ENCODE peak calls at places on chromosomes 16 and 17, in four cellular contexts. One of them, this sample, is unnamed.

GRCh38 chr17:75011788-75012319 is 616 bp upstream of the MRPL58 start:
- DNase-seq in adrenal gland: peak
- DNase-seq in CD4-positive, alpha-beta T cell: no peak
- DNase-seq in cardiac muscle cell: peak
- DNase-seq in this sample: peak

GRCh38 chr16:89502319-89502843 is 5.8 kb upstream of the SPG7 start:
- DNase-seq in adrenal gland: no peak
- DNase-seq in CD4-positive, alpha-beta T cell: no peak
- DNase-seq in cardiac muscle cell: peak
- DNase-seq in this sample: no peak

GRCh38 chr17:41404024-41404651 is 6.7 kb upstream of the KRT31 start:
- DNase-seq in adrenal gland: peak
- DNase-seq in CD4-positive, alpha-beta T cell: no peak
- DNase-seq in cardiac muscle cell: peak
- DNase-seq in this sample: no peak

GRCh38 chr16:26993988-26994387 is 72.7 kb upstream of the C16orf82 start:
- DNase-seq in adrenal gland: peak
- DNase-seq in CD4-positive, alpha-beta T cell: no peak
- DNase-seq in cardiac muscle cell: peak
- DNase-seq in this sample: no peak

GRCh38 chr17:53004902-53005301 is 817.8 kb upstream of the KIF2B start:
- DNase-seq in adrenal gland: no peak
- DNase-seq in CD4-positive, alpha-beta T cell: no peak
- DNase-seq in cardiac muscle cell: no peak
- DNase-seq in this sample: no peak

GRCh38 chr17:83057793-83058477 is 21.5 kb upstream of the METRNL start:
- DNase-seq in adrenal gland: no peak
- DNase-seq in CD4-positive, alpha-beta T cell: no peak
- DNase-seq in cardiac muscle cell: no peak
- DNase-seq in this sample: peak

GRCh38 chr16:75415169-75415908 is 18.0 kb downstream of the CFDP1 start:
- DNase-seq in adrenal gland: no peak
- DNase-seq in CD4-positive, alpha-beta T cell: no peak
- DNase-seq in cardiac muscle cell: no peak
- DNase-seq in this sample: no peak

GRCh38 chr17:11278186-11278983 is 37.4 kb downstream of the SHISA6 start:
- DNase-seq in adrenal gland: no peak
- DNase-seq in CD4-positive, alpha-beta T cell: no peak
- DNase-seq in cardiac muscle cell: no peak
- DNase-seq in this sample: no peak

GRCh38 chr17:38572665-38573365 is 32.9 kb downstream of the SRCIN1 start:
- DNase-seq in adrenal gland: no peak
- DNase-seq in CD4-positive, alpha-beta T cell: no peak
- DNase-seq in cardiac muscle cell: no peak
- DNase-seq in this sample: no peak

GRCh38 chr17:77011173-77012011 is 129.4 kb upstream of the SEC14L1 start:
- DNase-seq in adrenal gland: peak
- DNase-seq in CD4-positive, alpha-beta T cell: peak
- DNase-seq in cardiac muscle cell: peak
- DNase-seq in this sample: no peak

DNA sequence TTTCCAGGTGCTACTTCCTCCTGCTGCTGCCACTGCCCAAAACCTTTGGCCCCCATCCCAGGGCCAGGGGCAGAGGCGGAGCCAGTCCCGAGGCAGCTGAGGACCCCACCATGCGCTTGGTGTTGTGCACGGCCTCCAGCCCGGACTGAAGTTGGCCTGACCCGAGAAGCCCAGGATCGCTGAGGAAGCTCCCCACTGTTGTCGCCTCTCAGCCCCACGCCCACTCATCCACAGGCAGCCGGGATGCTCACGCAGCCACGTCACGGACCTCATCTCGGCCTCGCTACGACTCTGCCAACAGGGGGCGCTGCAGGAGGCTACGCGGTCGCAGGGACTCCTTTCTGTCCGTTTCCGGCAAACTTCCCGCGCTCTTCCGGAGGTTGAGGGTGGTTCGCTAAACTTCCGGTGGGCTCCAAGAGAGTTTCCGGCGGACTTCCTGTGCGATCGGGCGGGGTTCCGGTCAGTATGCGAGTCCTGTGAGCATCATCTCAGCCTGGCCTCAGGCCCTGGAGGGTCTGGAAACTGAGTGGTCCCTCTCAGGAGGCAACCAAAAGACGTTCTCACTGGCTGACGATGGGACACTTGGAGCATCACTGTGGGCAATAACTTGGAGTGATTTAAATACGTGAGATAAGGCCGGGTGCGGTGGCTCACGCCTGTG is 12.4 kb downstream of the ZG16B start:
- DNase-seq in adrenal gland: peak
- DNase-seq in CD4-positive, alpha-beta T cell: peak
- DNase-seq in cardiac muscle cell: peak
- DNase-seq in this sample: peak
- TF ChIP-seq CTCF in adrenal gland: peak
- TF ChIP-seq CTCF in CD4-positive, alpha-beta T cell: peak
- TF ChIP-seq CTCF in cardiac muscle cell: peak
- TF ChIP-seq CTCF in this sample: no peak

DNA sequence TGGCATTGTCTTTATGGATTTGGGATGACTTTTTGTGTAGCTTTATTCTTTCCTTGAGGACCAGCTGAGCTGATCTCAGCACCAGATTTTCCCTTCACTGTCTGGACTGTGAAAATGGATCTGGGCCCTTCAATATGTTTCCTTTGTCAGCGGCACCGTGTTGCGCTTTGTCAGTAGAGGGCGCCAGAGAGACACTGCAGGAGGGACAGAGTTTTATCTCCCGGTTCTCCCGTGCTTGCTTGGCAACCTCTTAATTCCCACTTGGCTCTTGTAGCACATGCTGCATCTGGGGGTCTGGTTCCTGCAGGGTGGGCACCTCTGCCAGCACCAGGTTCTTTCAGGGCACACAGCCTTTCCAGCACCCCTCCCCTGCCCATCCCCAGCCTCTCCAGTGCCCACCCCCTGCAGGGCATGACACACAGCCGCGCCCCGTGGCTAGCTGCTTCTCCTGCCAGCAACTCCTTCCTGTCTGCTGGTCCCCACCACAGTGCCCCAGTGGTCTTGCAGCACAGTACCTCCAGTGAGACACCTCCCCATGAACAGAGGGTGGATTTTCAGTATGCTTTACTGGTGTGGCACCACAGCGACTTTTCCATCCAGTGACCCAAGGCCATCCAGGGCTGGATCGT is 19.6 kb downstream of the OR1D5 start:
- DNase-seq in adrenal gland: no peak
- DNase-seq in CD4-positive, alpha-beta T cell: no peak
- DNase-seq in cardiac muscle cell: no peak
- DNase-seq in this sample: no peak
- TF ChIP-seq CTCF in adrenal gland: no peak
- TF ChIP-seq CTCF in CD4-positive, alpha-beta T cell: no peak
- TF ChIP-seq CTCF in cardiac muscle cell: no peak
- TF ChIP-seq CTCF in this sample: no peak

GRCh38 chr16:2267913-2268666 is at the start of gene RNPS1:
- DNase-seq in adrenal gland: peak
- DNase-seq in CD4-positive, alpha-beta T cell: peak
- DNase-seq in cardiac muscle cell: peak
- DNase-seq in this sample: peak
- TF ChIP-seq CTCF in adrenal gland: no peak
- TF ChIP-seq CTCF in CD4-positive, alpha-beta T cell: no peak
- TF ChIP-seq CTCF in cardiac muscle cell: no peak
- TF ChIP-seq CTCF in this sample: no peak

DNA sequence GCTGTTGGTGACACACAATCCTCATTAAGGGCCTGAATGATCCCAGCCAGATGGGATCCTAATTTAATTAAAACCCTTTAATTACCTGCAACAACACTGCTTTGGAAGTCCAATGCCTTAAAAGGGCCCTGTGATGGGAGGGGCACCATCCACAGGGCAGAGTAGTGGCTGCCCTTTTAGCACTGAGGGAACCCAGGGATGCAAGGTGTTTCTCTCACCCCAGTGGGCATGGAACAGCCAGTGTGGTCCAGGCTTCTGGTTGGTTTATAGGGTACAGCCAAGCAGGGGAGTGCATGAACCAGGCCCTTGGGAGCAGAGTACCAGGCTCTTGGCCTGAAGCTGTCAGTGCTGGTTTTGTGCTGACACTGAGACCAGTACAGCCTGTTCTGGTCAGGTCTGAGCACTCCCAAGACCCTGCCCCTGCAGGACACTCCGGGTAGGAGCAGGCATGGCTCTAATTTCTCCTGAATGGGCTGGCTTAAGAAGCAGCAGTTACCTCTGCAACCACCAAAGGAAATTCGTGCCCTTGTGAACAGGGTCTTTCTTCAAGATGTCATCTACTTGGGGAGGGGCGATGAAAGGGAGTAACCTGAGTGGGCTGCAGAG is 9.9 kb downstream of the NXPH3 start:
- DNase-seq in adrenal gland: no peak
- DNase-seq in CD4-positive, alpha-beta T cell: no peak
- DNase-seq in cardiac muscle cell: no peak
- DNase-seq in this sample: peak
- TF ChIP-seq CTCF in adrenal gland: no peak
- TF ChIP-seq CTCF in CD4-positive, alpha-beta T cell: no peak
- TF ChIP-seq CTCF in cardiac muscle cell: peak
- TF ChIP-seq CTCF in this sample: no peak

GRCh38 chr17:80679816-80680215 is 135.2 kb downstream of the RPTOR start:
- DNase-seq in adrenal gland: no peak
- DNase-seq in CD4-positive, alpha-beta T cell: no peak
- DNase-seq in cardiac muscle cell: no peak
- DNase-seq in this sample: no peak
- TF ChIP-seq CTCF in adrenal gland: no peak
- TF ChIP-seq CTCF in CD4-positive, alpha-beta T cell: no peak
- TF ChIP-seq CTCF in cardiac muscle cell: no peak
- TF ChIP-seq CTCF in this sample: no peak

GRCh38 chr17:65474658-65475057 is 86.8 kb downstream of the AXIN2 start:
- DNase-seq in adrenal gland: no peak
- DNase-seq in CD4-positive, alpha-beta T cell: no peak
- DNase-seq in cardiac muscle cell: no peak
- DNase-seq in this sample: no peak
- TF ChIP-seq CTCF in adrenal gland: no peak
- TF ChIP-seq CTCF in CD4-positive, alpha-beta T cell: no peak
- TF ChIP-seq CTCF in cardiac muscle cell: no peak
- TF ChIP-seq CTCF in this sample: no peak

GRCh38 chr17:46059457-46059856 is 60.4 kb downstream of the STH start:
- DNase-seq in adrenal gland: no peak
- DNase-seq in CD4-positive, alpha-beta T cell: no peak
- DNase-seq in cardiac muscle cell: no peak
- DNase-seq in this sample: no peak

GRCh38 chr17:46064460-46064859 is 65.4 kb downstream of the STH start:
- DNase-seq in adrenal gland: no peak
- DNase-seq in CD4-positive, alpha-beta T cell: no peak
- DNase-seq in cardiac muscle cell: no peak
- DNase-seq in this sample: no peak

GRCh38 chr17:46060461-46060860 is 61.4 kb downstream of the STH start:
- DNase-seq in adrenal gland: no peak
- DNase-seq in CD4-positive, alpha-beta T cell: no peak
- DNase-seq in cardiac muscle cell: no peak
- DNase-seq in this sample: no peak

GRCh38 chr17:46063239-46063638 is 64.2 kb downstream of the STH start:
- DNase-seq in adrenal gland: no peak
- DNase-seq in CD4-positive, alpha-beta T cell: no peak
- DNase-seq in cardiac muscle cell: peak
- DNase-seq in this sample: no peak

DNA sequence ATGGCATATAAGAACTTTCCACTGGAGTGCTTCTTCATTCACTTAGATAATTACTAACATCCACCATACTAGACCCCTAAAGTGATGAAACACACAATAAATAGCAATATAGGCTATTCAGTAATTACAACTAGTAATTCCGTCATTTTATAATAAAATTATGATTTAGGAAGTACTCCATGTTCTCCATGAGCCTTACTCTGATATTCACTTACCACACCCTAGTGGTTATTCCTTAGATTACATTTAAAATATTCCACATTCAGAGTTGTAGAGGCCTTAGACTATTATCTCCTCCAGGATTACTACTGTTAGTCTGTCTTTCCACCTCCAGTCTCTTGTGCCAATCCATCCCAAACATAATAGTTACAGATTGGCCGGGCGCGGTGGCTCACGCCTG is 62.4 kb downstream of the STH start:
- DNase-seq in adrenal gland: no peak
- DNase-seq in CD4-positive, alpha-beta T cell: no peak
- DNase-seq in cardiac muscle cell: peak
- DNase-seq in this sample: no peak
- TF ChIP-seq CTCF in adrenal gland: peak
- TF ChIP-seq CTCF in CD4-positive, alpha-beta T cell: peak
- TF ChIP-seq CTCF in cardiac muscle cell: peak
- TF ChIP-seq CTCF in this sample: peak

GRCh38 chr17:80477647-80478478 is 1.5 kb upstream of the NPTX1 start:
- DNase-seq in adrenal gland: peak
- DNase-seq in CD4-positive, alpha-beta T cell: no peak
- DNase-seq in cardiac muscle cell: peak
- DNase-seq in this sample: peak
- TF ChIP-seq CTCF in adrenal gland: peak
- TF ChIP-seq CTCF in CD4-positive, alpha-beta T cell: peak
- TF ChIP-seq CTCF in cardiac muscle cell: peak
- TF ChIP-seq CTCF in this sample: peak

GRCh38 chr16:47938272-47938671 is 217.5 kb downstream of the ABCC12 start:
- DNase-seq in adrenal gland: no peak
- DNase-seq in CD4-positive, alpha-beta T cell: no peak
- DNase-seq in cardiac muscle cell: no peak
- DNase-seq in this sample: no peak

GRCh38 chr16:47943235-47943634 is 212.6 kb downstream of the ABCC12 start:
- DNase-seq in adrenal gland: no peak
- DNase-seq in CD4-positive, alpha-beta T cell: no peak
- DNase-seq in cardiac muscle cell: no peak
- DNase-seq in this sample: no peak

GRCh38 chr16:47944589-47944988 is 211.2 kb downstream of the ABCC12 start:
- DNase-seq in adrenal gland: no peak
- DNase-seq in CD4-positive, alpha-beta T cell: no peak
- DNase-seq in cardiac muscle cell: no peak
- DNase-seq in this sample: no peak

GRCh38 chr16:47940466-47940865 is 215.3 kb downstream of the ABCC12 start:
- DNase-seq in adrenal gland: no peak
- DNase-seq in CD4-positive, alpha-beta T cell: no peak
- DNase-seq in cardiac muscle cell: no peak
- DNase-seq in this sample: no peak

GRCh38 chr16:47939690-47940089 is 216.1 kb downstream of the ABCC12 start:
- DNase-seq in adrenal gland: no peak
- DNase-seq in CD4-positive, alpha-beta T cell: no peak
- DNase-seq in cardiac muscle cell: no peak
- DNase-seq in this sample: no peak
- TF ChIP-seq CTCF in adrenal gland: no peak
- TF ChIP-seq CTCF in CD4-positive, alpha-beta T cell: no peak
- TF ChIP-seq CTCF in cardiac muscle cell: no peak
- TF ChIP-seq CTCF in this sample: no peak

This sample was measured in sigmoid colon.